ENCODE peak calls at places on chromosome 13, in four cellular contexts. C, Z, R and P are unnamed samples.

GRCh38 chr13:51825165-51825592 is 19.8 kb downstream of the TMEM272 start:
- DNase-seq in C (no peak), Z (peak), R (no peak), P (no peak)

GRCh38 chr13:38417727-38418126 is 68.1 kb downstream of the UFM1 start:
- DNase-seq in C (no peak), Z (peak), R (no peak), P (no peak)

GRCh38 chr13:110396913-110397379 is 89.9 kb downstream of the COL4A2 start:
- DNase-seq in C (no peak), Z (no peak), R (no peak), P (no peak)

GRCh38 chr13:87172166-87172825 is 498.9 kb upstream of the SLITRK5 start:
- DNase-seq in C (no peak), Z (no peak), R (no peak), P (no peak)

GRCh38 chr13:78638216-78638615 is 20.7 kb downstream of the OBI1 start:
- DNase-seq in C (no peak), Z (no peak), R (no peak), P (no peak)

GRCh38 chr13:102825921-102826706 is 19.7 kb upstream of the ERCC5 start:
- DNase-seq in C (no peak), Z (no peak), R (no peak), P (no peak)

GRCh38 chr13:42354246-42355117 is 82.5 kb downstream of the AKAP11 start:
- DNase-seq in C (no peak), Z (peak), R (no peak), P (no peak)

GRCh38 chr13:50810998-50811397 is 32.5 kb downstream of the DLEU7 start:
- DNase-seq in C (no peak), Z (peak), R (no peak), P (no peak)

GRCh38 chr13:27076411-27076810 is 95.2 kb downstream of the USP12 start:
- DNase-seq in C (no peak), Z (no peak), R (no peak), P (peak)

GRCh38 chr13:111322916-111323331 is 2.5 kb downstream of the TEX29 start:
- DNase-seq in C (no peak), Z (no peak), R (no peak), P (no peak)

GRCh38 chr13:75685239-75685697 is 49.1 kb downstream of the LMO7 start:
- DNase-seq in C (no peak), Z (no peak), R (no peak), P (no peak)

GRCh38 chr13:73000027-73000674 is 58.7 kb upstream of the KLF5 start:
- DNase-seq in C (no peak), Z (peak), R (no peak), P (peak)

GRCh38 chr13:96011291-96011875 is 41.8 kb downstream of the UGGT2 start:
- DNase-seq in C (no peak), Z (no peak), R (no peak), P (no peak)